ENCODE peak calls at places on chromosomes 12 and 14, in five cellular contexts. One of them, this sample, is unnamed.

GRCh38 chr14:61460853-61461611 is 139.7 kb downstream of the PRKCH start:
- DNase-seq in H1: no peak
- DNase-seq in mesenchymal stem cell: no peak
- DNase-seq in stromal cell of bone marrow: no peak
- DNase-seq in non-pigmented ciliary epithelial cell: no peak
- DNase-seq in this sample: no peak

GRCh38 chr12:92432724-92433281 is 270.0 kb upstream of the PLEKHG7 start:
- DNase-seq in H1: no peak
- DNase-seq in mesenchymal stem cell: no peak
- DNase-seq in stromal cell of bone marrow: no peak
- DNase-seq in non-pigmented ciliary epithelial cell: no peak
- DNase-seq in this sample: no peak

GRCh38 chr12:25943940-25944339 is 14.5 kb upstream of the RASSF8 start:
- DNase-seq in H1: no peak
- DNase-seq in mesenchymal stem cell: no peak
- DNase-seq in stromal cell of bone marrow: no peak
- DNase-seq in non-pigmented ciliary epithelial cell: no peak
- DNase-seq in this sample: no peak

GRCh38 chr12:111532741-111533140 is 66.4 kb downstream of the ATXN2 start:
- DNase-seq in H1: no peak
- DNase-seq in mesenchymal stem cell: no peak
- DNase-seq in stromal cell of bone marrow: no peak
- DNase-seq in non-pigmented ciliary epithelial cell: no peak
- DNase-seq in this sample: no peak

GRCh38 chr14:75724414-75725204 is 63.6 kb downstream of the TTLL5 start:
- DNase-seq in H1: no peak
- DNase-seq in mesenchymal stem cell: no peak
- DNase-seq in stromal cell of bone marrow: no peak
- DNase-seq in non-pigmented ciliary epithelial cell: no peak
- DNase-seq in this sample: no peak

GRCh38 chr12:58030566-58031279 is 89.4 kb downstream of the ATP23 start:
- DNase-seq in H1: no peak
- DNase-seq in mesenchymal stem cell: peak; percentile 1
- DNase-seq in stromal cell of bone marrow: peak; percentile 82
- DNase-seq in non-pigmented ciliary epithelial cell: no peak
- DNase-seq in this sample: no peak

GRCh38 chr12:89544730-89545184 is 18.9 kb upstream of the POC1B start:
- DNase-seq in H1: no peak
- DNase-seq in mesenchymal stem cell: peak; percentile 60
- DNase-seq in stromal cell of bone marrow: peak; percentile 63
- DNase-seq in non-pigmented ciliary epithelial cell: no peak
- DNase-seq in this sample: peak; percentile 92

GRCh38 chr12:115750340-115750739 is 527.2 kb downstream of the MED13L start:
- DNase-seq in H1: no peak
- DNase-seq in mesenchymal stem cell: no peak
- DNase-seq in stromal cell of bone marrow: no peak
- DNase-seq in non-pigmented ciliary epithelial cell: no peak
- DNase-seq in this sample: no peak

GRCh38 chr14:69931960-69932359 is 52.7 kb downstream of the SMOC1 start:
- DNase-seq in H1: no peak
- DNase-seq in mesenchymal stem cell: no peak
- DNase-seq in stromal cell of bone marrow: no peak
- DNase-seq in non-pigmented ciliary epithelial cell: no peak
- DNase-seq in this sample: no peak

GRCh38 chr14:91246051-91246852 is 1.7 kb upstream of the GPR68 start:
- DNase-seq in H1: no peak
- DNase-seq in mesenchymal stem cell: no peak
- DNase-seq in stromal cell of bone marrow: no peak
- DNase-seq in non-pigmented ciliary epithelial cell: no peak
- DNase-seq in this sample: no peak

GRCh38 chr12:16331998-16332397 is 15.4 kb upstream of the MGST1 start:
- DNase-seq in H1: no peak
- DNase-seq in mesenchymal stem cell: no peak
- DNase-seq in stromal cell of bone marrow: no peak
- DNase-seq in non-pigmented ciliary epithelial cell: no peak
- DNase-seq in this sample: no peak

GRCh38 chr12:121800694-121801600 is 2.9 kb upstream of the SETD1B start:
- DNase-seq in H1: no peak
- DNase-seq in mesenchymal stem cell: peak; percentile 86
- DNase-seq in stromal cell of bone marrow: peak; percentile 74
- DNase-seq in non-pigmented ciliary epithelial cell: no peak
- DNase-seq in this sample: no peak

GRCh38 chr12:85425926-85426325 is 145.9 kb downstream of the ALX1 start:
- DNase-seq in H1: no peak
- DNase-seq in mesenchymal stem cell: no peak
- DNase-seq in stromal cell of bone marrow: no peak
- DNase-seq in non-pigmented ciliary epithelial cell: no peak
- DNase-seq in this sample: no peak

GRCh38 chr12:46244997-46245396 is 23.8 kb downstream of the SLC38A1 start:
- DNase-seq in H1: no peak
- DNase-seq in mesenchymal stem cell: no peak
- DNase-seq in stromal cell of bone marrow: no peak
- DNase-seq in non-pigmented ciliary epithelial cell: no peak
- DNase-seq in this sample: no peak

GRCh38 chr12:56877195-56878009 is 56.8 kb downstream of the SDR9C7 start:
- DNase-seq in H1: no peak
- DNase-seq in mesenchymal stem cell: no peak
- DNase-seq in stromal cell of bone marrow: no peak
- DNase-seq in non-pigmented ciliary epithelial cell: no peak
- DNase-seq in this sample: no peak

GRCh38 chr12:46265734-46266133 is 3.1 kb downstream of the SLC38A1 start:
- DNase-seq in H1: no peak
- DNase-seq in mesenchymal stem cell: no peak
- DNase-seq in stromal cell of bone marrow: no peak
- DNase-seq in non-pigmented ciliary epithelial cell: no peak
- DNase-seq in this sample: no peak

GRCh38 chr14:67733609-67734008 is 31.9 kb downstream of the RDH12 start:
- DNase-seq in H1: no peak
- DNase-seq in mesenchymal stem cell: no peak
- DNase-seq in stromal cell of bone marrow: no peak
- DNase-seq in non-pigmented ciliary epithelial cell: no peak
- DNase-seq in this sample: peak; percentile 8

GRCh38 chr12:124804011-124804621 is 59.5 kb downstream of the SCARB1 start:
- DNase-seq in H1: no peak
- DNase-seq in mesenchymal stem cell: peak; percentile 8
- DNase-seq in stromal cell of bone marrow: no peak
- DNase-seq in non-pigmented ciliary epithelial cell: no peak
- DNase-seq in this sample: no peak

GRCh38 chr12:5170894-5171293 is 127.2 kb downstream of the KCNA5 start:
- DNase-seq in H1: no peak
- DNase-seq in mesenchymal stem cell: peak; percentile 31
- DNase-seq in stromal cell of bone marrow: no peak
- DNase-seq in non-pigmented ciliary epithelial cell: no peak
- DNase-seq in this sample: no peak

GRCh38 chr12:122062832-122063690 is 15.5 kb upstream of the MLXIP start:
- DNase-seq in H1: no peak
- DNase-seq in mesenchymal stem cell: peak; percentile 90
- DNase-seq in stromal cell of bone marrow: peak; percentile 72
- DNase-seq in non-pigmented ciliary epithelial cell: no peak
- DNase-seq in this sample: peak; percentile 71

GRCh38 chr14:101020971-101021370 is 117.4 kb upstream of the RTL1 start:
- DNase-seq in H1: no peak
- DNase-seq in mesenchymal stem cell: no peak
- DNase-seq in stromal cell of bone marrow: no peak
- DNase-seq in non-pigmented ciliary epithelial cell: no peak
- DNase-seq in this sample: no peak

GRCh38 chr12:66740257-66740656 is 61.4 kb upstream of the GRIP1 start:
- DNase-seq in H1: no peak
- DNase-seq in mesenchymal stem cell: no peak
- DNase-seq in stromal cell of bone marrow: no peak
- DNase-seq in non-pigmented ciliary epithelial cell: no peak
- DNase-seq in this sample: no peak

GRCh38 chr14:61147369-61147897 is 133.7 kb downstream of the TMEM30B start:
- DNase-seq in H1: no peak
- DNase-seq in mesenchymal stem cell: no peak
- DNase-seq in stromal cell of bone marrow: no peak
- DNase-seq in non-pigmented ciliary epithelial cell: peak; percentile 52
- DNase-seq in this sample: peak; percentile 61

GRCh38 chr12:125188912-125189881 is 124.0 kb downstream of the AACS start:
- DNase-seq in H1: no peak
- DNase-seq in mesenchymal stem cell: no peak
- DNase-seq in stromal cell of bone marrow: no peak
- DNase-seq in non-pigmented ciliary epithelial cell: no peak
- DNase-seq in this sample: no peak